ENCODE peak calls at places on chromosomes 2 and 18, in nine cellular contexts. J, K, A, T, H, Z, G, X and O are unnamed samples.

GRCh38 chr2:23487735-23488492 is 102.9 kb downstream of the KLHL29 start:
- DNase-seq in J (no peak), K (no peak), A (peak; percentile 36), T (no peak), H (no peak), Z (no peak), G (no peak), X (no peak), O (no peak)

GRCh38 chr2:95023222-95023597 is 2.3 kb upstream of the MAL start:
- DNase-seq in J (no peak), K (no peak), A (peak; percentile 6), T (no peak), H (no peak), Z (no peak), G (no peak), X (peak; percentile 39), O (no peak)

GRCh38 chr18:24633121-24633520 is 172.7 kb downstream of the HRH4 start:
- DNase-seq in J (no peak), K (no peak), A (no peak), T (no peak), H (no peak), Z (no peak), G (no peak), X (no peak), O (no peak)

GRCh38 chr2:10397878-10398277 is 50.2 kb downstream of the ODC1 start:
- DNase-seq in J (no peak), K (no peak), A (no peak), T (no peak), H (no peak), Z (no peak), G (no peak), X (no peak), O (no peak)

GRCh38 chr2:70115646-70116442 is 28.6 kb downstream of the PCBP1 start:
- DNase-seq in J (no peak), K (no peak), A (no peak), T (no peak), H (no peak), Z (no peak), G (no peak), X (no peak), O (no peak)

GRCh38 chr2:113061241-113061640 is 2.2 kb downstream of the IL36RN start:
- DNase-seq in J (no peak), K (no peak), A (no peak), T (no peak), H (no peak), Z (no peak), G (no peak), X (no peak), O (peak; percentile 42)

GRCh38 chr2:210496512-210496911 is 20.0 kb upstream of the LANCL1 start:
- DNase-seq in J (no peak), K (no peak), A (no peak), T (no peak), H (no peak), Z (no peak), G (no peak), X (no peak), O (no peak)

GRCh38 chr18:6929370-6930102 is 188.1 kb downstream of the LAMA1 start:
- DNase-seq in J (no peak), K (peak; percentile 47), A (no peak), T (no peak), H (no peak), Z (no peak), G (no peak), X (no peak), O (no peak)

GRCh38 chr2:39718483-39718882 is 52.8 kb downstream of the TMEM178A start:
- DNase-seq in J (no peak), K (no peak), A (no peak), T (no peak), H (no peak), Z (no peak), G (no peak), X (no peak), O (no peak)

GRCh38 chr18:48887905-48888531 is 62.7 kb downstream of the SMAD7 start:
- DNase-seq in J (no peak), K (no peak), A (no peak), T (no peak), H (no peak), Z (no peak), G (no peak), X (no peak), O (no peak)

GRCh38 chr2:5995832-5996231 is 303.6 kb downstream of the SOX11 start:
- DNase-seq in J (no peak), K (no peak), A (no peak), T (no peak), H (no peak), Z (no peak), G (no peak), X (no peak), O (no peak)

GRCh38 chr2:44358498-44358897 is 2.8 kb downstream of the PREPL start:
- DNase-seq in J (no peak), K (peak; percentile 59), A (no peak), T (no peak), H (peak; percentile 63), Z (peak; percentile 64), G (peak; percentile 40), X (peak; percentile 7), O (no peak)

GRCh38 chr2:70603066-70603465 is 49.4 kb upstream of the TGFA start:
- DNase-seq in J (no peak), K (no peak), A (no peak), T (no peak), H (no peak), Z (no peak), G (no peak), X (no peak), O (no peak)

GRCh38 chr2:128301501-128301966 is 17.1 kb downstream of the HS6ST1 start:
- DNase-seq in J (no peak), K (no peak), A (no peak), T (no peak), H (no peak), Z (no peak), G (no peak), X (no peak), O (peak; percentile 91)

GRCh38 chr2:99660616-99661416 is 171.0 kb upstream of the REV1 start:
- DNase-seq in J (no peak), K (no peak), A (no peak), T (no peak), H (no peak), Z (no peak), G (no peak), X (no peak), O (peak; percentile 32)

GRCh38 chr2:99670768-99671734 is 181.2 kb upstream of the REV1 start:
- DNase-seq in J (no peak), K (no peak), A (no peak), T (no peak), H (no peak), Z (no peak), G (no peak), X (no peak), O (peak; percentile 4)

GRCh38 chr2:99663641-99664040 is 173.8 kb upstream of the REV1 start:
- DNase-seq in J (no peak), K (no peak), A (no peak), T (no peak), H (no peak), Z (no peak), G (no peak), X (no peak), O (no peak)

GRCh38 chr2:99662761-99663341 is 173.0 kb upstream of the REV1 start:
- DNase-seq in J (no peak), K (no peak), A (no peak), T (no peak), H (no peak), Z (no peak), G (no peak), X (no peak), O (peak; percentile 80)

DNA sequence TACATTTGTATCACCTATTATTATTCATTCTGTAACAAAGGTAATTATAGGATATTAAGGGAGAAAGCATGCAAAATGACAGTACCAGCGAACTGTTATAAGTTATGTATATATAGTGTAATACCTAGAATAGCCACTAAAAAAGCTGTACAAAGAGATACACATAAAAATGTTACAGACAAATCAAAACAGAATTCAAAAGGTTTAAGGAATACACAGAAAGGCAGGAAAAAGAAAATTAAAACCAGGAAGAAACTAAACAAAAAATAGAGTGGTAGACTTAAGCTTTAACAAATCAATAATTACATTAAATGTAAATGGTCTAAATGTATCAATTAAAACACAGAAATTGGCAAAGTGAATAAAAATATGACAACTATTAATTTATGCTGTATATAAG is 176.4 kb upstream of the REV1 start:
- DNase-seq in J (no peak), K (no peak), A (no peak), T (no peak), H (no peak), Z (no peak), G (no peak), X (no peak), O (no peak)
- TF ChIP-seq CTCF in J (no peak), K (no peak), A (no peak), T (no peak), H (peak; percentile 5), Z (no peak), G (no peak), X (no peak), O (no peak)

GRCh38 chr2:3692375-3692774 is 11.0 kb upstream of the DCDC2C start:
- DNase-seq in J (peak; percentile 40), K (no peak), A (peak; percentile 51), T (no peak), H (no peak), Z (no peak), G (no peak), X (peak; percentile 42), O (no peak)
- TF ChIP-seq CTCF in J (peak; percentile 61), K (no peak), A (peak; percentile 78), T (peak; percentile 24), H (no peak), Z (peak; percentile 38), G (peak; percentile 25), X (peak; percentile 52), O (peak; percentile 51)

GRCh38 chr2:38232454-38232853 is 144.6 kb downstream of the ATL2 start:
- DNase-seq in J (no peak), K (no peak), A (no peak), T (no peak), H (no peak), Z (no peak), G (no peak), X (no peak), O (no peak)

GRCh38 chr2:38230756-38231155 is 146.3 kb downstream of the ATL2 start:
- DNase-seq in J (no peak), K (no peak), A (no peak), T (no peak), H (no peak), Z (no peak), G (no peak), X (no peak), O (no peak)

GRCh38 chr2:38237311-38237710 is 139.8 kb downstream of the ATL2 start:
- DNase-seq in J (no peak), K (no peak), A (no peak), T (no peak), H (no peak), Z (no peak), G (no peak), X (no peak), O (no peak)

GRCh38 chr2:38228753-38229152 is 148.3 kb downstream of the ATL2 start:
- DNase-seq in J (no peak), K (no peak), A (no peak), T (no peak), H (no peak), Z (no peak), G (no peak), X (no peak), O (no peak)

GRCh38 chr2:38233231-38233983 is 143.7 kb downstream of the ATL2 start:
- DNase-seq in J (no peak), K (no peak), A (no peak), T (no peak), H (no peak), Z (no peak), G (no peak), X (peak; percentile 8), O (no peak)
- TF ChIP-seq CTCF in J (no peak), K (no peak), A (peak; percentile 17), T (no peak), H (no peak), Z (no peak), G (no peak), X (no peak), O (peak; percentile 29)

GRCh38 chr2:9375857-9376428 is 47.4 kb downstream of the ITGB1BP1 start:
- DNase-seq in J (no peak), K (no peak), A (no peak), T (no peak), H (no peak), Z (no peak), G (no peak), X (no peak), O (no peak)
- TF ChIP-seq CTCF in J (no peak), K (no peak), A (no peak), T (no peak), H (no peak), Z (peak; percentile 20), G (peak; percentile 75), X (no peak), O (no peak)